ENCODE peak calls at places on chromosomes 7 and 10, in eight cellular contexts. P, B, X, C, R, L, I and J are unnamed samples.

GRCh38 chr7:93592588-93593266 is 18.2 kb upstream of the CALCR start:
- DNase-seq in P (no peak), B (no peak), X (no peak), C (no peak), R (no peak), L (no peak), I (no peak), J (no peak)

GRCh38 chr7:99679400-99680191 is at the start of gene CYP3A5:
- DNase-seq in P (peak; percentile 3), B (no peak), X (no peak), C (peak; percentile 65), R (no peak), L (no peak), I (peak; percentile 70), J (peak; percentile 10)

GRCh38 chr7:8590791-8591190 is 157.4 kb downstream of the NXPH1 start:
- DNase-seq in P (no peak), B (no peak), X (no peak), C (no peak), R (no peak), L (no peak), I (no peak), J (no peak)

GRCh38 chr10:126904807-126905686 is at the start of gene DOCK1:
- DNase-seq in P (peak; percentile 78), B (peak; percentile 73), X (peak; percentile 65), C (peak; percentile 74), R (peak; percentile 77), L (peak; percentile 71), I (peak; percentile 73), J (peak; percentile 74)

GRCh38 chr10:60536529-60537114 is 146.9 kb upstream of the ANK3 start:
- DNase-seq in P (peak; percentile 21), B (peak; percentile 28), X (no peak), C (peak; percentile 25), R (peak; percentile 16), L (no peak), I (no peak), J (no peak)

GRCh38 chr10:100516847-100517246 is 2.8 kb downstream of the SEC31B start:
- DNase-seq in P (no peak), B (no peak), X (no peak), C (no peak), R (no peak), L (no peak), I (peak; percentile 74), J (peak; percentile 10)

GRCh38 chr7:19116121-19117080 is 1.0 kb downstream of the TWIST1 start:
- DNase-seq in P (peak; percentile 72), B (peak; percentile 69), X (peak; percentile 49), C (no peak), R (peak; percentile 68), L (no peak), I (no peak), J (peak; percentile 42)

GRCh38 chr10:102113956-102114857 is 6.0 kb downstream of the LDB1 start:
- DNase-seq in P (no peak), B (no peak), X (peak; percentile 61), C (peak; percentile 15), R (no peak), L (peak; percentile 33), I (peak; percentile 63), J (peak; percentile 53)

GRCh38 chr10:71587941-71588573 is 131.5 kb downstream of the C10orf105 start:
- DNase-seq in P (no peak), B (no peak), X (no peak), C (no peak), R (no peak), L (no peak), I (no peak), J (no peak)

GRCh38 chr7:22896917-22897316 is 74.3 kb upstream of the TOMM7 start:
- DNase-seq in P (no peak), B (no peak), X (peak; percentile 49), C (no peak), R (no peak), L (no peak), I (no peak), J (no peak)

GRCh38 chr7:55898287-55898686 is 11.0 kb downstream of the ZNF713 start:
- DNase-seq in P (no peak), B (peak; percentile 1), X (no peak), C (no peak), R (no peak), L (no peak), I (no peak), J (no peak)

GRCh38 chr10:124153601-124153930 is 60.2 kb upstream of the CHST15 start:
- DNase-seq in P (no peak), B (no peak), X (no peak), C (no peak), R (no peak), L (no peak), I (no peak), J (no peak)

GRCh38 chr7:131076032-131076431 is 251.6 kb upstream of the MKLN1 start:
- DNase-seq in P (peak; percentile 57), B (peak; percentile 54), X (no peak), C (peak; percentile 73), R (peak; percentile 55), L (no peak), I (no peak), J (no peak)

GRCh38 chr10:74824184-74825032 is 2.0 kb upstream of the KAT6B start:
- DNase-seq in P (peak; percentile 26), B (peak; percentile 10), X (peak; percentile 23), C (peak; percentile 14), R (peak; percentile 24), L (no peak), I (no peak), J (peak; percentile 24)

GRCh38 chr10:102963237-102963886 is 45.3 kb downstream of the CNNM2 start:
- DNase-seq in P (peak; percentile 6), B (no peak), X (no peak), C (no peak), R (no peak), L (no peak), I (no peak), J (no peak)

GRCh38 chr7:132216847-132217246 is 359.4 kb downstream of the PLXNA4 start:
- DNase-seq in P (no peak), B (no peak), X (no peak), C (no peak), R (no peak), L (no peak), I (no peak), J (no peak)

GRCh38 chr10:42997151-42997848 is 79.6 kb upstream of the RET start:
- DNase-seq in P (no peak), B (no peak), X (no peak), C (no peak), R (no peak), L (no peak), I (peak; percentile 23), J (no peak)

GRCh38 chr10:15320522-15321203 is 50.4 kb downstream of the FAM171A1 start:
- DNase-seq in P (no peak), B (no peak), X (no peak), C (no peak), R (no peak), L (no peak), I (no peak), J (no peak)

GRCh38 chr7:100674441-100675407 is 1.2 kb downstream of the GNB2 start:
- DNase-seq in P (no peak), B (no peak), X (peak; percentile 63), C (no peak), R (no peak), L (no peak), I (peak; percentile 68), J (peak; percentile 60)

GRCh38 chr7:95304990-95305389 is 19.3 kb downstream of the PON1 start:
- DNase-seq in P (peak; percentile 11), B (no peak), X (no peak), C (no peak), R (no peak), L (no peak), I (no peak), J (no peak)

GRCh38 chr7:131844380-131844779 is 288.0 kb upstream of the PODXL start:
- DNase-seq in P (no peak), B (no peak), X (no peak), C (no peak), R (no peak), L (no peak), I (no peak), J (no peak)

GRCh38 chr7:37353949-37354660 is 94.6 kb downstream of the ELMO1 start:
- DNase-seq in P (no peak), B (no peak), X (no peak), C (no peak), R (no peak), L (no peak), I (no peak), J (no peak)

GRCh38 chr7:131603932-131604331 is 47.5 kb upstream of the PODXL start:
- DNase-seq in P (no peak), B (no peak), X (no peak), C (no peak), R (no peak), L (no peak), I (no peak), J (no peak)

GRCh38 chr10:23065549-23065948 is 29.8 kb upstream of the MSRB2 start:
- DNase-seq in P (peak; percentile 89), B (peak; percentile 85), X (no peak), C (peak; percentile 84), R (peak; percentile 85), L (peak; percentile 72), I (peak; percentile 81), J (no peak)

GRCh38 chr10:23069019-23069665 is 26.2 kb upstream of the MSRB2 start:
- DNase-seq in P (no peak), B (no peak), X (no peak), C (no peak), R (no peak), L (no peak), I (no peak), J (no peak)

GRCh38 chr10:23070819-23071218 is 24.6 kb upstream of the MSRB2 start:
- DNase-seq in P (no peak), B (no peak), X (no peak), C (no peak), R (no peak), L (no peak), I (no peak), J (no peak)

GRCh38 chr10:23067337-23067736 is 28.0 kb upstream of the MSRB2 start:
- DNase-seq in P (no peak), B (no peak), X (no peak), C (no peak), R (no peak), L (no peak), I (no peak), J (no peak)

GRCh38 chr10:23067939-23068775 is 27.2 kb upstream of the MSRB2 start:
- DNase-seq in P (peak; percentile 90), B (peak; percentile 85), X (peak; percentile 79), C (peak; percentile 73), R (peak; percentile 80), L (peak; percentile 71), I (peak; percentile 79), J (peak; percentile 83)
- TF ChIP-seq CTCF in P (peak; percentile 92), B (peak; percentile 80), X (peak; percentile 94), C (peak; percentile 82), R (peak; percentile 77), L (peak; percentile 81), I (peak; percentile 89), J (peak; percentile 84)

GRCh38 chr7:149742075-149742701 is 31.2 kb downstream of the ZNF467 start:
- DNase-seq in P (peak; percentile 61), B (peak; percentile 59), X (peak; percentile 87), C (peak; percentile 33), R (peak; percentile 64), L (peak; percentile 75), I (peak; percentile 80), J (peak; percentile 85)
- TF ChIP-seq CTCF in P (peak; percentile 97), B (peak; percentile 98), X (peak; percentile 81), C (peak; percentile 96), R (peak; percentile 93), L (peak; percentile 86), I (peak; percentile 94), J (peak; percentile 92)

GRCh38 chr7:47435889-47436312 is 146.0 kb downstream of the TNS3 start:
- DNase-seq in P (peak; percentile 88), B (peak; percentile 89), X (peak; percentile 58), C (peak; percentile 92), R (peak; percentile 88), L (peak; percentile 58), I (peak; percentile 78), J (peak; percentile 47)
- TF ChIP-seq CTCF in P (peak; percentile 80), B (peak; percentile 84), X (peak; percentile 52), C (peak; percentile 86), R (peak; percentile 80), L (peak; percentile 69), I (peak; percentile 72), J (peak; percentile 65)

GRCh38 chr10:85791846-85792532 is 574.6 kb downstream of the GRID1 start:
- DNase-seq in P (peak; percentile 10), B (peak; percentile 3), X (no peak), C (peak; percentile 23), R (peak; percentile 8), L (no peak), I (peak; percentile 59), J (no peak)
- TF ChIP-seq CTCF in P (no peak), B (peak; percentile 5), X (peak; percentile 12), C (peak; percentile 18), R (no peak), L (no peak), I (peak; percentile 17), J (no peak)